ENCODE peak calls at places on chromosomes 11 and 22, in four cellular contexts. V, N, B and F are unnamed samples.

GRCh38 chr22:20319745-20320658 is at the start of gene DGCR6L:
- DNase-seq in V (peak), N (peak), B (peak), F (peak)

GRCh38 chr11:105923252-105923651 is 98.8 kb downstream of the MSANTD4 start:
- DNase-seq in V (no peak), N (no peak), B (no peak), F (no peak)

GRCh38 chr11:119263352-119263940 is 53.5 kb downstream of the MCAM start:
- DNase-seq in V (no peak), N (no peak), B (peak), F (no peak)

GRCh38 chr11:2312232-2313042 is 10.6 kb downstream of the TSPAN32 start:
- DNase-seq in V (no peak), N (no peak), B (peak), F (no peak)

GRCh38 chr11:57713849-57714248 is 1.5 kb downstream of the TMX2 start:
- DNase-seq in V (no peak), N (no peak), B (no peak), F (no peak)

GRCh38 chr22:48855013-48855412 is 972.7 kb downstream of the BRD1 start:
- DNase-seq in V (no peak), N (no peak), B (no peak), F (no peak)

GRCh38 chr11:73597956-73598718 is at the start of gene FAM168A:
- DNase-seq in V (peak), N (peak), B (peak), F (peak)

GRCh38 chr11:133901316-133901715 is 55.5 kb downstream of the IGSF9B start:
- DNase-seq in V (no peak), N (no peak), B (no peak), F (no peak)

GRCh38 chr11:120254788-120255518 is 15.0 kb downstream of the POU2F3 start:
- DNase-seq in V (no peak), N (no peak), B (no peak), F (no peak)

GRCh38 chr11:120197977-120198376 is 12.9 kb upstream of the OAF start:
- DNase-seq in V (no peak), N (no peak), B (no peak), F (no peak)

GRCh38 chr22:35560366-35560765 is 19.7 kb downstream of the RASD2 start:
- DNase-seq in V (no peak), N (no peak), B (no peak), F (no peak)

GRCh38 chr22:19842386-19843106 is 12.1 kb downstream of the GNB1L start:
- DNase-seq in V (no peak), N (no peak), B (no peak), F (no peak)

GRCh38 chr11:73237471-73238290 is 19.6 kb downstream of the P2RY2 start:
- DNase-seq in V (no peak), N (no peak), B (peak), F (no peak)

GRCh38 chr11:65432686-65433582 is 10.3 kb downstream of the NEAT1 start:
- DNase-seq in V (peak), N (peak), B (peak), F (no peak)

GRCh38 chr11:66885469-66886316 is 28.8 kb downstream of the LRFN4 start:
- DNase-seq in V (no peak), N (no peak), B (no peak), F (no peak)

GRCh38 chr11:86735462-86736302 is 63.3 kb upstream of the ME3 start:
- DNase-seq in V (no peak), N (no peak), B (peak), F (no peak)

GRCh38 chr11:33999393-33999792 is 52.1 kb upstream of the CAPRIN1 start:
- DNase-seq in V (no peak), N (no peak), B (no peak), F (no peak)

GRCh38 chr22:19060356-19061009 is 61.7 kb downstream of the DGCR2 start:
- DNase-seq in V (no peak), N (no peak), B (peak), F (peak)

GRCh38 chr22:36069368-36069767 is 40.7 kb upstream of the RBFOX2 start:
- DNase-seq in V (no peak), N (no peak), B (no peak), F (no peak)

GRCh38 chr11:75439026-75439425 is 6.0 kb upstream of the KLHL35 start:
- DNase-seq in V (no peak), N (no peak), B (no peak), F (no peak)

GRCh38 chr11:132490976-132491375 is 1041.3 kb downstream of the OPCML start:
- DNase-seq in V (no peak), N (no peak), B (peak), F (no peak)

GRCh38 chr11:43508511-43508918 is 149.8 kb downstream of the TTC17 start:
- DNase-seq in V (no peak), N (peak), B (peak), F (peak)

GRCh38 chr22:42439821-42440674 is 7.8 kb upstream of the NFAM1 start:
- DNase-seq in V (no peak), N (no peak), B (peak), F (no peak)

GRCh38 chr22:32760815-32761214 is 40.7 kb upstream of the TIMP3 start:
- DNase-seq in V (no peak), N (peak), B (no peak), F (no peak)

GRCh38 chr11:26112190-26112715 is 219.7 kb upstream of the ANO3 start:
- DNase-seq in V (no peak), N (no peak), B (no peak), F (no peak)

GRCh38 chr11:2261436-2262230 is 8.8 kb downstream of the ASCL2 start:
- DNase-seq in V (no peak), N (no peak), B (no peak), F (no peak)

GRCh38 chr11:73662445-73663157 is 16.2 kb downstream of the PLEKHB1 start:
- DNase-seq in V (no peak), N (no peak), B (peak), F (no peak)

GRCh38 chr11:113488931-113489351 is 13.7 kb upstream of the DRD2 start:
- DNase-seq in V (no peak), N (no peak), B (no peak), F (no peak)

GRCh38 chr11:63535734-63536133 is 874 bp upstream of the PLAAT4 start:
- DNase-seq in V (no peak), N (no peak), B (no peak), F (no peak)

GRCh38 chr11:128518493-128519207 is 68.7 kb downstream of the ETS1 start:
- DNase-seq in V (no peak), N (no peak), B (peak), F (no peak)

GRCh38 chr11:67280791-67281551 is 8.1 kb upstream of the ANKRD13D start:
- DNase-seq in V (no peak), N (peak), B (no peak), F (no peak)

GRCh38 chr11:3154001-3154599 is 11.0 kb downstream of the OSBPL5 start:
- DNase-seq in V (peak), N (no peak), B (no peak), F (no peak)

GRCh38 chr11:20451568-20451967 is 64.1 kb downstream of the PRMT3 start:
- DNase-seq in V (no peak), N (no peak), B (peak), F (no peak)